ENCODE peak calls at places on chromosomes 16 and 17, in four cellular contexts. X is skeletal muscle cell, F is cortex of kidney, C is NCI-H524. D is an unnamed sample.

GRCh38 chr17:14156689-14157088 is 80.0 kb downstream of the CDRT15 start:
- DNase-seq in F (no peak), C (no peak), X (no peak), D (no peak)

GRCh38 chr17:48961516-48962233 is 6.7 kb downstream of the GIP start:
- DNase-seq in X (no peak), F (no peak), C (no peak), D (no peak)

GRCh38 chr16:89402962-89403361 is 87.4 kb downstream of the ANKRD11 start:
- DNase-seq in C (no peak), F (no peak), X (no peak), D (no peak)

GRCh38 chr16:67873435-67874146 is 739 bp downstream of the EDC4 start:
- DNase-seq in X (no peak), C (no peak), F (no peak), D (no peak)

GRCh38 chr17:63446218-63446980 is at the start of gene CYB561:
- DNase-seq in C (peak), X (no peak), F (no peak), D (peak)

GRCh38 chr16:81106826-81107503 is 10.8 kb upstream of the GCSH start:
- DNase-seq in X (no peak), C (no peak), F (no peak), D (no peak)

GRCh38 chr17:17354560-17355357 is 51.6 kb downstream of the NT5M start:
- DNase-seq in C (peak), F (no peak), X (no peak), D (peak)

GRCh38 chr17:40511136-40511535 is 9.7 kb upstream of the TNS4 start:
- DNase-seq in F (no peak), X (no peak), C (no peak), D (no peak)

GRCh38 chr16:57475711-57476339 is 10.5 kb downstream of the DOK4 start:
- DNase-seq in X (peak), C (no peak), F (no peak), D (peak)

GRCh38 chr16:735982-736453 is 4.8 kb downstream of the CIAO3 start:
- DNase-seq in X (no peak), F (no peak), C (no peak), D (no peak)

GRCh38 chr16:68599586-68599985 is 45.5 kb upstream of the CDH3 start:
- DNase-seq in F (no peak), X (no peak), C (no peak), D (no peak)

GRCh38 chr17:65855245-65855644 is 293.8 kb upstream of the AXIN2 start:
- DNase-seq in X (no peak), F (no peak), C (no peak), D (no peak)

GRCh38 chr17:50440172-50440837 is 14.3 kb downstream of the ACSF2 start:
- DNase-seq in X (no peak), F (no peak), C (no peak), D (peak)

GRCh38 chr16:63613701-63614100 is 1508.2 kb downstream of the CDH11 start:
- DNase-seq in F (no peak), C (no peak), X (no peak), D (no peak)

D was measured in upper lobe of right lung.